ENCODE peak calls at places on chromosomes 5 and 9, in six cellular contexts. O, M, G, V, Z and S are unnamed samples.

GRCh38 chr9:121619566-121619965 is 31.9 kb upstream of the DAB2IP start:
- ATAC-seq in O (no peak), G (no peak), Z (no peak), V (no peak), M (no peak), S (no peak)

GRCh38 chr5:81247441-81247972 is 14.4 kb downstream of the CKMT2 start:
- ATAC-seq in Z (no peak), V (no peak), M (no peak), G (peak), O (no peak), S (no peak)

GRCh38 chr5:96195053-96195452 is 233.4 kb upstream of the ELL2 start:
- ATAC-seq in M (no peak), O (no peak), V (no peak), Z (no peak), G (no peak), S (no peak)

GRCh38 chr9:18606281-18606680 is 132.3 kb downstream of the ADAMTSL1 start:
- ATAC-seq in V (no peak), M (no peak), O (no peak), G (no peak), Z (no peak), S (no peak)

GRCh38 chr9:120714088-120714845 is at the start of gene MEGF9:
- ATAC-seq in M (peak), G (peak), V (peak), O (peak), Z (peak), S (peak)

GRCh38 chr5:86232246-86232645 is 385.5 kb upstream of the COX7C start:
- ATAC-seq in Z (no peak), O (no peak), G (no peak), V (no peak), M (no peak), S (no peak)

GRCh38 chr9:7944521-7945022 is 145.0 kb upstream of the DMAC1 start:
- ATAC-seq in G (no peak), M (no peak), O (no peak), V (no peak), Z (no peak), S (no peak)

GRCh38 chr9:79812099-79812498 is 240.3 kb downstream of the TLE4 start:
- ATAC-seq in M (no peak), V (peak), Z (no peak), O (no peak), G (no peak), S (no peak)

GRCh38 chr5:143106175-143106574 is 297.3 kb downstream of the NR3C1 start:
- ATAC-seq in O (peak), Z (no peak), V (no peak), M (peak), G (peak), S (peak)

GRCh38 chr5:115352571-115352970 is 56.1 kb upstream of the CCDC112 start:
- ATAC-seq in M (no peak), Z (no peak), O (no peak), G (no peak), V (no peak), S (no peak)

GRCh38 chr5:115348175-115348574 is 51.7 kb upstream of the CCDC112 start:
- ATAC-seq in M (no peak), G (no peak), V (no peak), Z (no peak), O (no peak), S (no peak)

GRCh38 chr5:115350892-115351291 is 54.4 kb upstream of the CCDC112 start:
- ATAC-seq in Z (no peak), O (no peak), V (no peak), M (no peak), G (no peak), S (no peak)

GRCh38 chr5:115351356-115352195 is 55.1 kb upstream of the CCDC112 start:
- ATAC-seq in Z (no peak), V (no peak), O (no peak), G (peak), M (no peak), S (no peak)

DNA sequence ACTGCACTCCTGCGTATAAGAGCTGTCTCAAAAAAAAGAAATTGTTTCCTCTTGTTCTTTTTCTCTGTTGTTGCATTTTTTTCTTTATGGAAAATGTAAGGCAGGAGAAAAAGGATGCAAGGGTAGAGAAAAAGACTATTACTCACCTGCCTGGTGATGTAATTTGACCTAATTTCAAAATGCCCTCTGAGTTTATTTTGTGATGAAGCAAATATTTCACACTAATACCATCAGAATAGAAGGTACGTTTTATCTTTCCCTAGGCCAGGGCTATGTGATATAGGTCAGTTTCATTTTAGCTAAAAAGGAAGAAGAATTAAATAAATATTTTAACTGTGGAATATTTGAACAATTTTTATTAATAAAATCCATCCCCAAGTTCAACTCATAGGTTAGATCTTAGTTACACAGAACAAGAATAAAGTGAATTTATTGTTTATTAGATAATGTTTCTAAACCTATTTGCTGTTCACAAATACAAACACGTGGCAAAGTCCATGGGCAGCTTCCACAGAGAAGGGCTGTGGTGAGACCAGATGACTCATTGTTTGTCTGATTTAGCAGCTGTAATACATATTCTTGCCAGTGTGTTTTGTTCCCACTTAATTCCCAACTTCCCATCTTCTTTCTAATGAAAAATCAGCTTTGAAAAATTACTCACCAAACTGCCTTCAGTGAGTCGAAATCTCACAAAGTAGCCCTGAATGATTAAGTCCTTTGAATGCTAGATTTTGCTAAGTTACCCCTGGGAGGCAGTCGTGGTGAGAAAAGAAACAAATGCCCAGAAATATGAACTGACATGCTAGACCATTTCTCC is 52.8 kb upstream of the CCDC112 start:
- ATAC-seq in Z (no peak), M (no peak), O (peak), G (peak), V (peak), S (peak)
- TF ChIP-seq CTCF in Z (peak), M (no peak), O (no peak), G (no peak), V (no peak), S (no peak)

GRCh38 chr9:98980291-98980690 is 36.6 kb downstream of the COL15A1 start:
- ATAC-seq in V (no peak), G (no peak), O (no peak), Z (peak), M (no peak), S (no peak)

GRCh38 chr9:98978231-98978681 is 34.5 kb downstream of the COL15A1 start:
- ATAC-seq in Z (no peak), M (no peak), G (no peak), O (no peak), V (no peak), S (no peak)

GRCh38 chr9:98985596-98985995 is 41.9 kb downstream of the COL15A1 start:
- ATAC-seq in O (no peak), G (no peak), M (no peak), V (no peak), Z (no peak), S (no peak)

GRCh38 chr9:98986866-98987653 is 43.4 kb downstream of the COL15A1 start:
- ATAC-seq in V (no peak), G (no peak), O (no peak), M (no peak), Z (no peak), S (peak)

DNA sequence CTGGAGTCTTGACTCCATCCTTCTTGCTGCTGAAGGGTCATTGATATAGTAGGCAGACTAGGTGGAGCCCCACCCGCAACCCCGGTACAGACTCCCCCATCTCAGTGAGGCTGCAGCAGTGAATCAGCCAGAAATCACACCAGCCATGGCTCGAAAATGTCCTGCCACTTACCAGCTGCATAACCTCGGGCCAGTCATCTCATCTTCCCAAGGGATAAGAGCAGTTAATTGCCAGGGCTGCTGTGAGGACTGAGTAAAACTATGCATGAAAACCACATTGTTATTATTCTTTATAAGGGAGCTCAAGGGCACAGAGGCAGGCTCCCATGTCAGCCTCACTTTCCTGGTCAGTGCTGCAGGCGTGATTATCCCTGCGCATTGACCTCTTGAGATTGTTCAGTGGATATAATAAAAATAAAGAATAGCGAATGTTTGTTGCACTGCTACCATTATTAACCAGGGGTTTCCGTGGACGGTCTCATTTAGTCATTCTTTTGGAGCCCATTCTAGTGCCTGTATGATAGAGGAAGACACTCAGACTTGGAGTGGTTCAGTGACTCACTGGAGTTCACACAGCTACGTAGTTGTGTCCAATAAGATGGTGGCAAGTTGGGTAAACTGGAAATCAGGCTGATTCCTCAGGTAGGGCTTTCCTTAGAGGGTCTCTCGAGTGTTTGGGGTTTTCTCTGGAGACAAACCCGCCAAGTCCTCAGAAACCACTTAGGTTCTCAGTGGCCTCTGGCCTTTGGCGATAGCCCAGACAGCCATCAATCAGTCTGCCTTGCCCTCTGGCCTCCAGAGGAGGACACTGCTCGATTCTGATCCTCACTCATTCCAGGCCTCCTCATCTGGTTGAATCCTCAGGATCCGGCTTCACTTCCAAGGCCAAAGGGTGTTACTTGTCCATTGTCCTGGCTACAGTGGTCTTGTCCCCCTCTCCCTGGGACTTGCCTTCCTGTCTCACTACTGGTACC is 39.9 kb downstream of the COL15A1 start:
- ATAC-seq in G (no peak), Z (no peak), O (no peak), V (no peak), M (peak), S (no peak)
- TF ChIP-seq POLR2A in G (no peak), Z (no peak), O (no peak), V (no peak), M (no peak), S (no peak)

GRCh38 chr5:9122528-9122927 is 423.3 kb downstream of the SEMA5A start:
- ATAC-seq in Z (no peak), M (no peak), G (no peak), O (no peak), V (no peak), S (no peak)

GRCh38 chr5:9118852-9119251 is 427.0 kb downstream of the SEMA5A start:
- ATAC-seq in G (no peak), M (no peak), O (no peak), V (no peak), Z (no peak), S (no peak)

GRCh38 chr5:9124071-9124470 is 421.8 kb downstream of the SEMA5A start:
- ATAC-seq in O (no peak), Z (no peak), M (no peak), V (no peak), G (no peak), S (no peak)

GRCh38 chr5:9124837-9125236 is 421.0 kb downstream of the SEMA5A start:
- ATAC-seq in O (no peak), V (no peak), M (no peak), G (no peak), Z (no peak), S (no peak)

DNA sequence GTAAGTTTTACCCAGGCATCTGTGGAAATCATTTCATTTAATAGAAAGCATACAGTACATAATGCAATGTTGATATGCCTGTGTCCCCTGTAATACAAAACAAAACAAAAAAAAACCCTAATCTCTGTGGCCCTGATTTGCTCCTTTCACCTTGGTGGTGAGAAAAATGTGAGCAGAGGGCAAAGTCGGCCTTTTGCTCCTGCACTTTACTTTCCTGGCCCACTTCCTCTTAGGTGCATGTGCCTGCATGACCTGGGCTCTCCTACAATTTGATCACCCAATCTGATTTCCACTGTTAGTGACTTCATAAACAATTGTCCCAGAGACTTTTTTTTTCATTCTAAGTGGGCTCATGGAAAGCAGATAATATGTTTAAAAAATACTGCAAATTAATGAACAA is 424.3 kb downstream of the SEMA5A start:
- ATAC-seq in Z (no peak), G (no peak), M (no peak), V (no peak), O (no peak), S (no peak)
- TF ChIP-seq POLR2AphosphoS5 in Z (no peak), G (no peak), M (no peak), V (no peak), O (no peak), S (no peak)

DNA sequence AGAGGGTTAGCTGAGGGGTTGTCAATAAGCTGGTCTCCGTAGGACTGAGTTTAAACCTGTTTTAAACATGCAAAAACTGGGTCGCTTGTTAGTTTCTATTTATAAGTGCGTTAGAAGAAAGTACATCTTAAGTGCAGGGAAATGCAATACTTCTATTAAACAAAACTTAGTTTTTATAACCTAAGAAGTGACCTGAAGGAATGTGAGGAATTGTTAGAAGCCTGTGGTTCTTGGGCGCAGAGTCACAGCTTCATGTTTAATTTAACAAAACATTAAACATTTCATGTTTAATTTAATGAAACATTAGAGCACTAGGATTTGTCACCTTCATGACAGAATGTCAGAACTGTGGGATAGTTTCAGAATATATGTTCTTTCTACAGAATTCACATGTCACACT is 469.2 kb upstream of the WWC1 start:
- ATAC-seq in G (no peak), V (no peak), Z (no peak), O (no peak), M (no peak), S (no peak)
- TF ChIP-seq CTCF in G (no peak), V (no peak), Z (no peak), O (no peak), M (no peak), S (no peak)